ENCODE peak calls at places on chromosomes 6 and 20, in four cellular contexts. I is A549, H is GM12878, Q is K562. U is an unnamed sample.

GRCh38 chr20:49979030-49979832 is 3.5 kb upstream of the SNAI1 start:
- DNase-seq in I (peak), H (no peak), Q (peak), U (peak)

GRCh38 chr6:149513915-149514314 is 29.1 kb upstream of the ZC3H12D start:
- DNase-seq in I (no peak), H (no peak), Q (no peak), U (no peak)

GRCh38 chr20:51624157-51624731 is 81.7 kb upstream of the NFATC2 start:
- DNase-seq in I (peak), H (no peak), Q (peak), U (peak)

GRCh38 chr6:81878479-81878878 is 126.0 kb upstream of the TENT5A start:
- DNase-seq in I (no peak), H (no peak), Q (no peak), U (no peak)

GRCh38 chr6:167324111-167324510 is 775 bp upstream of the TTLL2 start:
- DNase-seq in I (no peak), H (no peak), Q (no peak), U (no peak)

GRCh38 chr6:34953084-34954025 is 64.3 kb downstream of the ANKS1A start:
- DNase-seq in I (peak), H (no peak), Q (no peak), U (peak)

GRCh38 chr6:82712826-82713225 is 349.2 kb downstream of the TPBG start:
- DNase-seq in I (no peak), H (no peak), Q (peak), U (no peak)

GRCh38 chr20:34538671-34539123 is 19.8 kb upstream of the MAP1LC3A start:
- DNase-seq in I (no peak), H (no peak), Q (peak), U (peak)

GRCh38 chr6:2524090-2524489 is 226.6 kb downstream of the MYLK4 start:
- DNase-seq in I (no peak), H (no peak), Q (peak), U (peak)

GRCh38 chr6:13765570-13765969 is 48.8 kb downstream of the MCUR1 start:
- DNase-seq in I (no peak), H (no peak), Q (no peak), U (no peak)

GRCh38 chr20:21503345-21503744 is 10.5 kb downstream of the NKX2-2 start:
- DNase-seq in I (no peak), H (peak), Q (no peak), U (no peak)

GRCh38 chr6:88349511-88349910 is 183.4 kb upstream of the CNR1 start:
- DNase-seq in I (no peak), H (no peak), Q (no peak), U (no peak)

GRCh38 chr6:137879301-137879700 is 12.2 kb downstream of the TNFAIP3 start:
- DNase-seq in I (no peak), H (no peak), Q (no peak), U (no peak)

GRCh38 chr6:112360498-112360897 is 13.4 kb downstream of the RFPL4B start:
- DNase-seq in I (no peak), H (no peak), Q (no peak), U (no peak)

GRCh38 chr6:145829950-145830349 is 15.4 kb upstream of the FBXO30 start:
- DNase-seq in I (no peak), H (no peak), Q (no peak), U (no peak)

GRCh38 chr6:135739288-135739687 is 112.2 kb upstream of the PDE7B start:
- DNase-seq in I (no peak), H (no peak), Q (no peak), U (no peak)

GRCh38 chr20:32969356-32970114 is 34.7 kb downstream of the SUN5 start:
- DNase-seq in I (no peak), H (no peak), Q (no peak), U (no peak)

GRCh38 chr6:132270745-132271414 is 130.4 kb downstream of the MOXD1 start:
- DNase-seq in I (no peak), H (no peak), Q (no peak), U (no peak)

GRCh38 chr6:154167163-154167562 is 128.1 kb downstream of the OPRM1 start:
- DNase-seq in I (no peak), H (no peak), Q (no peak), U (no peak)

GRCh38 chr20:4112490-4113420 is 97.4 kb upstream of the RNF24 start:
- DNase-seq in I (no peak), H (peak), Q (no peak), U (no peak)

GRCh38 chr6:137692806-137693205 is 174.3 kb upstream of the TNFAIP3 start:
- DNase-seq in I (no peak), H (no peak), Q (no peak), U (no peak)

GRCh38 chr20:36644713-36645109 is 1.3 kb downstream of the SLA2 start:
- DNase-seq in I (no peak), H (no peak), Q (no peak), U (no peak)

GRCh38 chr20:36641506-36641843 is 4.5 kb downstream of the SLA2 start:
- DNase-seq in I (no peak), H (no peak), Q (no peak), U (no peak)

GRCh38 chr20:36644032-36644712 is 1.8 kb downstream of the SLA2 start:
- DNase-seq in I (no peak), H (no peak), Q (no peak), U (no peak)

GRCh38 chr20:36645353-36645752 is 643 bp downstream of the SLA2 start:
- DNase-seq in I (no peak), H (no peak), Q (no peak), U (no peak)

DNA sequence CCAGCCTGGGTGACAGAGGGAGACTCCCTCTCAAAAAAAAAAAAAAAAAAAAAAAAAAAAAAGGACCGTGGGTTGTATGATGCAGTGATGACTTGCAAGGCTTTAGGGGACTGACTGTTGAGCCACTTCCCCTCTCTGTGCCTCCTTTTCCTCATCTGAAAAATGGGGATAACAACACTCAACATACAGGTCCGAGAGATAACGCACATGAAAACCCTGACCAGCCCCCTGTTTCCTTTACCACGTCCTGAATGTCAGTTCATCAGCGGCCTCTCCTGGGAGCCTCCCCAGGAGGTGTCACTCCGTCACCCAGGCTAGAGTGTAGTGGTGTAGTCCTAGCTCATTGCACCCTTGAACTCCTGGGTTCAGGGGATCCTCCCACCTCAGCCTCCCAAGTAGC is 3.9 kb downstream of the SLA2 start:
- DNase-seq in I (no peak), H (no peak), Q (peak), U (no peak)
- H3K4me2 ChIP-seq in I (peak), H (no peak), Q (no peak), U (no peak)

DNA sequence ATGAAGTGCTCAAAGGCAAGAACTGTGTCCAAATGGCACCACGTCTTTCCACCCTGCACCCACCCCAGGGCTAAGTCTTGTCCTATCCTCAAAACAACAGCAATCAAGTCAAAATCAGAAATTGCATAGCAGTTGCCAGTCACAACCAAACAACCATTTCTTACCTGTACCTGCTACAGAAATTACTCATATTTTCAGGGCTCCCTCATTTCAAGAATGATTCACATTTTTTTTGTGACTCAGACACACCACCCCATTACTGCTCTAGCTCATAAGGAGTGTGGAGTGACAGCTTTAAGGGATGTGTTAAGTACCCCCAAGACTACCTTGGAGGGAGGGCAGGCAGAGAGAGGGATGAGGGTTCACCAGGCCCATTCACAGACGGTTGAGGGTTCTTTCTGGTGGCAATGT is 111.7 kb downstream of the TRERF1 start:
- DNase-seq in I (no peak), H (peak), Q (no peak), U (no peak)
- TF ChIP-seq CEBPB in I (no peak), H (no peak), Q (no peak), U (no peak)

GRCh38 chr6:69848552-69848951 is 17.8 kb upstream of the COL19A1 start:
- DNase-seq in I (no peak), H (no peak), Q (no peak), U (no peak)

GRCh38 chr6:69846770-69847506 is 19.4 kb upstream of the COL19A1 start:
- DNase-seq in I (no peak), H (no peak), Q (no peak), U (no peak)

GRCh38 chr6:69847507-69847812 is 18.9 kb upstream of the COL19A1 start:
- DNase-seq in I (no peak), H (no peak), Q (no peak), U (no peak)

DNA sequence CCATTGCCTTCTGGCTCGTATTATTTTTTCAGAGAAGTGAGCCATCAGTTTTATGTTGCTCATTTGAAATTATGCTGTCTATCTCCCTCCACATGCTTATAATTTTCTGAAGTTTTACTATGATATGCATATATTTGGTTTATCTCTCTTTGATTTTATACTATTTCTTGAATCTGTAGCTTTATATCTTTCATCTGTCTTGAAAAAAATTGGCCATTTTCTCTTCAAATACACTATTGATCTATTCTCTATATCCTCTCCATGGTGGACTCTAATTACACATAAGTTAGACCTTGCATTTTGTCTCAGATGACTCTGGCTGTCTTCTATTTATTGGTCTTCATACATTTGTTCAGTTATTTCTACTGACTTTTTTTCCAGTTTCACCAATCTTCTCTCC is 13.7 kb upstream of the COL19A1 start:
- DNase-seq in I (no peak), H (no peak), Q (no peak), U (no peak)
- TF ChIP-seq CHD4 in I (no peak), H (no peak), Q (no peak), U (no peak)

GRCh38 chr6:44053106-44053756 is 74.0 kb downstream of the MRPL14 start:
- DNase-seq in I (no peak), H (no peak), Q (no peak), U (no peak)
- H3K4me2 ChIP-seq in I (no peak), H (no peak), Q (no peak), U (peak)

U was measured in HepG2.